ENCODE peak calls at places on chromosome 2, in six cellular contexts. B is vagina, Q is heart left ventricle, L is breast epithelium, R is IMR-90, I is adrenal gland. X is an unnamed sample. For H3K27me3, the result is how much of the 10 kb centered on the place peaks cover.

GRCh38 chr2:101972621-101973434 is 18.9 kb upstream of the IL1R2 start:
- DNase-seq in R (peak), L (no peak), Q (no peak), B (no peak), I (peak), X (no peak)

GRCh38 chr2:186445506-186445905 is 40.6 kb upstream of the ZC3H15 start:
- DNase-seq in R (no peak), I (no peak), Q (no peak), B (no peak), L (no peak), X (no peak)

GRCh38 chr2:61995059-61995458 is 89.6 kb downstream of the COMMD1 start:
- DNase-seq in I (no peak), R (peak), L (no peak), Q (no peak), B (no peak), X (no peak)

GRCh38 chr2:197969391-197969893 is 165.0 kb downstream of the PLCL1 start:
- DNase-seq in Q (no peak), R (peak), B (no peak), L (no peak), I (no peak), X (no peak)

GRCh38 chr2:105373895-105374401 is 24.9 kb downstream of the FHL2 start:
- DNase-seq in I (no peak), Q (peak), R (no peak), L (no peak), B (no peak), X (no peak)

GRCh38 chr2:60844105-60844504 is 37.3 kb upstream of the REL start:
- DNase-seq in Q (no peak), I (no peak), R (no peak), B (no peak), L (no peak), X (no peak)

GRCh38 chr2:109382946-109383345 is 230.8 kb downstream of the SEPTIN10 start:
- DNase-seq in Q (peak), I (peak), R (peak), L (peak), B (no peak), X (peak)

GRCh38 chr2:38554973-38555595 is 47.6 kb downstream of the HNRNPLL start:
- DNase-seq in L (no peak), R (peak), B (no peak), I (no peak), Q (no peak), X (no peak)

GRCh38 chr2:172640389-172640788 is 84.5 kb downstream of the PDK1 start:
- DNase-seq in L (no peak), I (no peak), Q (no peak), R (peak), B (no peak), X (no peak)

GRCh38 chr2:88059979-88060906 is 4.7 kb upstream of the KRCC1 start:
- DNase-seq in R (peak), B (no peak), I (no peak), Q (no peak), L (no peak), X (no peak)

DNA sequence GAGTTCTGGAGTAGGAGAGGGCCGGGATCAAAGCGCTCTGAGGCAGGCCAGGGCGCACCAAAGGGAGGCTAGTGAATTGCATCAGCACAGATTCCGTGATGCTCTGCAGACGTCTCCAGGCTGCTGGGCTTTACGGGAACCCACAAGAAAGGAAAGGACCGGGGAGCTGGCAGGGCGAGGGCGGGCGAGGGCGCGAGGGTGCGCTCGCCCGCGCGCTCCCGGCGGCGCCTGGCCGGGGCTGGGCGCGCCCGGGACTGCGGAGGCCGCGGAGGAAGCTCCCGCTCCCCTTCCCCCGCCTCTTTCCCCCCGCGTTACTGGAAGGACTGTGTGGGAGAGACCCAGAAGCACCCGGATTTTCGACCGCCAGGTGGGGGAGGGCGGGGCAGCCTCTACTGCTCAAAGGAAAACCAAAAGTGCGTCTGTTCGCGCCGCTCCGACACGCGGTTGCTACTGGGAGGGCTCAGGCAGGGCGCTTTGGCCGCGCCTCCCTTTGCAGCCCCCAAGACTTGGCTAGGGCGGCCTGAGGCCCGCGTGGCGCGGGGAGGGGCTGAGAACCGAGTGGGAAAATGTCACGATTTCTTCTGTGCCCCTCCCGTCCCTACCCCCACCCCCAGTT is 2.3 kb upstream of the FOSL2 start:
- DNase-seq in I (peak), Q (peak), B (no peak), L (peak), R (peak), X (peak)
- TF ChIP-seq POLR2A in I (peak), Q (peak), B (no peak), L (no peak), R (peak), X (no peak)

DNA sequence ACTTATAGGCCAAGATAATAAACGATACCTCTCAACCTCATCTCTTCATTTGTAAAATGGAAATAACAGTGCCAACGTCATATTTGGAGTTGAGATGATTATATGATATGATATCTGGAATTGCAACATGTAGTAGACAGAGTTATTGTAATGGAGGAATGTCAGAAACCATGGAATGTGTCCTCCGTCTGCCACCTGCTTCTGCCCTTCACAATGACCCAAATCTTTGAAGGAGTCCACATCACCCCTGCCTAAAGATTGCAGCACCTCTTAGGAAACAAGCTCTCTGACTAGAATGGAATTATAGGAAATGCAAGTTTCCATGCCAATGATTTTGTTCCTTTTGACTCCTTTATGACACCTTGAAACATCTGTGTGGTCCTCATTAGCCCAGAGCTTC is 14.9 kb downstream of the NR4A2 start:
- DNase-seq in Q (no peak), R (no peak), L (no peak), I (no peak), B (no peak), X (no peak)
- H3K27me3 ChIP-seq in Q (under half), R (under half), L (under half), I (under half), B (under half), X (under half)

GRCh38 chr2:202375006-202375610 is 1.0 kb upstream of the BMPR2 start:
- DNase-seq in L (peak), B (no peak), Q (peak), R (peak), I (peak), X (peak)
- TF ChIP-seq POLR2A in L (no peak), B (no peak), Q (no peak), R (peak), I (no peak), X (no peak)

GRCh38 chr2:11075221-11075620 is 80.0 kb upstream of the SLC66A3 start:
- DNase-seq in L (no peak), R (no peak), I (no peak), Q (no peak), B (no peak), X (no peak)

GRCh38 chr2:11073251-11073650 is 82.0 kb upstream of the SLC66A3 start:
- DNase-seq in B (no peak), L (no peak), Q (no peak), I (peak), R (peak), X (peak)

GRCh38 chr2:11072550-11072949 is 82.7 kb upstream of the SLC66A3 start:
- DNase-seq in R (no peak), L (no peak), I (no peak), Q (no peak), B (no peak), X (no peak)

GRCh38 chr2:11074246-11074820 is 80.9 kb upstream of the SLC66A3 start:
- DNase-seq in I (no peak), Q (no peak), L (no peak), R (no peak), B (no peak), X (no peak)

DNA sequence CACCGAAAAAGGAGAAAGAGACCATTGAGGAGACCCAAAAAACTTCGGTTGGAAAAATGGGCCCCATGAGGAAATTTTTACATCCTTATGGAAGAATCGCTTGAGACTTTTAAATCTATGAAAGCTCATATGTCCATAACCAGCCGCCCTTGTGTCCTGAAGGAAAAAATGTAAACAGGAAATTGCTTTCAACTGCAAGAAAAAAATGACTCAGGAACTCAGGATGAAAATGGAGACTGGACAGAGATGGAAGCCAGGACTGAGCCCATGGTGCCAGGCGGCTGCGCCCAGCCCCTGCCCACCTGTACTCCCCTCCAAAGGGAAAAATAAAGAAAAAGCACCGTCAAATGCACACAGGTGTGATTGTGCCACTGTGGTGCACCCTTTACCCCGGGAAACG is 81.5 kb upstream of the SLC66A3 start:
- DNase-seq in L (no peak), R (peak), I (no peak), Q (no peak), B (no peak), X (no peak)
- H3K27me3 ChIP-seq in L (under half), R (under half), I (under half), Q (under half), B (under half), X (under half)

DNA sequence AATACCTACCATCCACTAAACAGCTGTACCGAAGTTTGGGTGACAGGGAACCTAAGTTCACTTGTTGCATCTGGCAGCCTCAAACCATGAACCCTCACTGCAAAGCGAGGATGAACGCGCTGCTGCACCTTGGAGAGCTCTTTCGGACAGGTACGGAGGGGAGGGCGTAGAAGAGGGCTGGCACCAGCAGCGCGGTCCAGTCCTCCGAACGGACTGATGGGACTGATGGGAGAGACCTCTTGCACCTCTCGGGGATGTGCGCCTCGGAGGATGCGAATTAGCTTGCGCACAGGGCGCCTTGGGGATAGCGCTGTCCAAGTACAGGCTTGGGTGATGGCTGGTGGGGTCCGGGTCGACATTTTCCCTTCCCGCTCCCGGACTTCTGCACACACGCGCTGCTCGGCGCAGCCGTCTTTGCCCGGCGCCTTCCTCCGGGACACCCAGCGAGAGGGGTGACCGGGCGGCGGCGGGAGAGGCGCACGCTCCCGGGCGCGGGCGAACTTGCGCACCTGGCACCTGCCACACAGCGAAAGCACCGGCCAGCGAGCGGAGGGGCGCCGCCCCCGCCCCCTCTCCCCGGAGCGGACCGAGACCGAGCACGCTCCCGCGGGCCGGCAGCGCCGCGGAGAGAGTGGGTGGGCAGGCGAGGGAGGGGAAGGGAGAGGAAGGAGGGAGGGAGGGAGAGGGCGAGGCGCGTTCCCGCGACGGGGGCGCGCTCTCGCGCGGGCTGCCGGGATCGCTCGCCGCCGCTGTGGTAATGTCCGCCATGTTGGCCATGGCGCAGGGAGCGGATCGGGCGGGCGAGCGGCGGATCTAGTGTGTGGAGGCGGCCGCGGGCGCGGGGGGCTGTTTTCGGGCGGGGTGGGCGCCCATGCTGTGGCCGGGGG is at the start of gene EPC2:
- DNase-seq in R (peak), B (no peak), I (peak), Q (peak), L (peak), X (peak)
- TF ChIP-seq POLR2A in R (peak), B (no peak), I (no peak), Q (peak), L (no peak), X (no peak)

DNA sequence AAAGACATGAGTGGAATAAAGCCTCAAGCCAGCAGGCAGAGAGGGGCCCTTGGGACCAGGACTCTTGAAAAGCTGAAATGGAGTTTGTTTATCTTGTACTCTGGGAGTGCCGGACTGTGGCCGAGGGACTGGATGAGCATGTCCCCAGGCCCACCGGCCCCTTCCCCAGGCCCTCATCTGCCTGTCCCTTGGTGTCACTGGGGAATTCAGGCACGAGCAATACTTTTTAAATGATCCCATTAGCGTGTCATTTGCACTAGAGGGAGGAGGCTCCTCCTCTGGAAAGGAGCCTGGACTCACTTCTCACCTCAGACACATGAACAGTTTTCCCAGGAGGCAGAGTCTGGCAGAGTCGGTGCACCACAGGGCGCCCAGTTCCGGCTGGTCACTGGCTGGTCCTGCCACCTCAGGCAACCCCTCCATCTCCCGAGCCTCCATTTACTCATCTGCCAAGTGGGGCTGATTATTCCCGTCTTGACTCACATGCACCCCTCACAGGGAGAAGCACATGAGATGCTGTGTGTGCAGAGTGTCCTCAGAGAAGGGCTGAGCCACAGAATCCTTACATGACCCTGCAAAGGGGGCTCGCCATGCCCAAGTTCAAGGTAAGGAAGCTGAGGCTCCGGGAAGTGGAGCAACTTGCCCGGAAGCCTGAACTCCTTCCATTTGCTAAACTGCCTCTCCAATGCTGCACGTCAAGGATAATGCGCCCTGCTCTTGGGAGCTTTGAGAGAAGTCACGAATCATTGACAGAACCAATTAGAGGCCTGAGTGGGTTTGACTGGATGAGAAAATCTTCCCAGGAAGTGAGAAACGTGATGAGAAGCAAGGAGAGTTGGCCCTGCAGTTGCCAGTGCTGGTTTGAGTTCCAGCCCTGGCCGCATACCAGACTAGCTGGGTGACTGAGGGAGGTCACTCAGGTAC is 26.7 kb downstream of the CIB4 start:
- DNase-seq in B (peak), I (peak), Q (no peak), R (no peak), L (no peak), X (no peak)
- H3K27me3 ChIP-seq in B (under half), I (under half), Q (under half), R (half or more), L (under half), X (under half)

GRCh38 chr2:231548752-231549151 is 18.5 kb upstream of the NMUR1 start:
- DNase-seq in Q (no peak), L (no peak), R (no peak), I (no peak), B (no peak), X (no peak)

GRCh38 chr2:231541605-231542509 is 11.6 kb upstream of the NMUR1 start:
- DNase-seq in Q (no peak), L (no peak), B (no peak), I (no peak), R (no peak), X (no peak)

GRCh38 chr2:231547315-231548110 is 17.3 kb upstream of the NMUR1 start:
- DNase-seq in Q (no peak), L (no peak), B (no peak), R (no peak), I (no peak), X (no peak)

GRCh38 chr2:231546014-231546413 is 15.8 kb upstream of the NMUR1 start:
- DNase-seq in R (no peak), L (no peak), Q (no peak), I (no peak), B (no peak), X (no peak)

GRCh38 chr2:231545105-231545902 is 15.1 kb upstream of the NMUR1 start:
- DNase-seq in I (peak), L (no peak), Q (peak), B (no peak), R (peak), X (no peak)
- TF ChIP-seq POLR2A in I (no peak), L (no peak), Q (no peak), B (no peak), R (no peak), X (no peak)

GRCh38 chr2:70887550-70888229 is 48.0 kb upstream of the ATP6V1B1 start:
- DNase-seq in Q (peak), B (no peak), L (no peak), R (no peak), I (peak), X (no peak)

GRCh38 chr2:70889716-70890037 is 46.0 kb upstream of the ATP6V1B1 start:
- DNase-seq in Q (no peak), R (no peak), L (no peak), B (no peak), I (no peak), X (no peak)

GRCh38 chr2:70890469-70891065 is 45.1 kb upstream of the ATP6V1B1 start:
- DNase-seq in L (no peak), Q (no peak), R (no peak), I (no peak), B (no peak), X (no peak)

GRCh38 chr2:70888389-70888924 is 47.2 kb upstream of the ATP6V1B1 start:
- DNase-seq in L (no peak), Q (no peak), B (no peak), I (no peak), R (no peak), X (no peak)

DNA sequence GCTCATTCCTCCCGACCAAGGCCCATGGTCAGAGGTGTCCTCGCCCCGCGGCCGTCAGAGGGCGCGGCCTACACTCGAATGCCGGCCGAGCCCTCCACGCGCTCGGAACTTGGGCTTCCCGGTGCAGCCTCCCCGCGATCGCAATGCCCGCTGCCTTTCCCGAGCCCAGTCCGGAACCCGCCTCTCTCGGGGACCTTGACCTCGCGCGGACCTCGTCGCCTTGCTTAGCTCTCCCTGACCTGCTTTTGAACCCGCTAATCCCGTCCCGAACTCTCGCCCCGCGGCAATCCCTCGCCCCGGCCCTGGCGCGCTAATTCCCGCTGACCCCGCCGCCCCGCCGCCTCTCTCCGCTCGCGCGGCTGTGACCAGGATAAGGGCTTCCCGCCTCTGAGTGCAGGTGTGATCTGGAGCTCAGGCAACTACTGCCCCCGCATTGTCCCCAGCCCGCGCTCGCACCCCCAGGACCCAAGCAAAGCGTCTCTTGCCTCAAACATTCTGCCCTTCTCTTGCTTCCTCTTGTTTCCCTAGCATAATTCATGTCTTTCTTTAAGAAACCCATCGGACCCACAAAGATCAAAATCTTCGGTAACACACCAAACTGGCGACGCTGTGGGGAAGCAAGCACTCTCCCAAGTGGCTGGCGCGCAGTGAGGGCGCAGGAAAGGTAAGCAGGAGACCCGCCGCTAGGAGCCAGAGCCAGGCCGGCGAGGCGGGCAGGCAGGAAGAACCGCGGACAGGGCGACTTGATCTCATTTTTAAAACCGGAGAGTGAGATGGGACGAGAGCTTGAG is 46.6 kb upstream of the ATP6V1B1 start:
- DNase-seq in L (no peak), I (no peak), R (no peak), Q (no peak), B (no peak), X (no peak)
- H3K27me3 ChIP-seq in L (half or more), I (half or more), R (half or more), Q (half or more), B (under half), X (under half)

X was measured in testis.